ENCODE peak calls at places on chromosomes 1 and 21, in nine cellular contexts. Q is fibroblast of the aortic adventitia; P is CD8-positive, alpha-beta T cell; J is prostate gland; Z is A673; O is fibroblast of mammary gland; S is fibroblast of lung; C is heart left ventricle; Y is IMR-90. R is an unnamed sample.

GRCh38 chr1:43936470-43937151 is 3.0 kb downstream of the ARTN start:
- DNase-seq in Q (peak; percentile 9), P (no peak), J (no peak), Z (no peak), O (no peak), S (peak; percentile 45), C (no peak), Y (peak; percentile 16), R (no peak)

GRCh38 chr1:53291574-53291973 is 36.3 kb downstream of the LRP8 start:
- DNase-seq in Q (no peak), P (no peak), J (no peak), Z (peak; percentile 28), O (no peak), S (no peak), C (no peak), Y (no peak), R (no peak)

GRCh38 chr1:57082711-57083439 is 117.1 kb upstream of the C8B start:
- DNase-seq in Q (no peak), P (no peak), J (no peak), Z (no peak), O (no peak), S (no peak), C (no peak), Y (no peak), R (no peak)

GRCh38 chr1:111164151-111164550 is 24.1 kb downstream of the CEPT1 start:
- DNase-seq in Q (no peak), P (no peak), J (no peak), Z (no peak), O (no peak), S (no peak), C (no peak), Y (no peak), R (no peak)

GRCh38 chr1:41097105-41097504 is 75.6 kb upstream of the SLFNL1 start:
- DNase-seq in Q (peak; percentile 44), P (no peak), J (no peak), Z (no peak), O (no peak), S (peak; percentile 54), C (no peak), Y (peak; percentile 73), R (peak; percentile 22)

GRCh38 chr1:32784817-32785216 is 32.3 kb downstream of the YARS1 start:
- DNase-seq in Q (no peak), P (no peak), J (no peak), Z (no peak), O (no peak), S (no peak), C (no peak), Y (no peak), R (no peak)

GRCh38 chr1:31502926-31503511 is 73.3 kb upstream of the TINAGL1 start:
- DNase-seq in Q (no peak), P (no peak), J (no peak), Z (no peak), O (no peak), S (no peak), C (no peak), Y (no peak), R (no peak)

GRCh38 chr1:209873067-209873810 is 45.5 kb downstream of the UTP25 start:
- DNase-seq in Q (no peak), P (no peak), J (no peak), Z (no peak), O (peak; percentile 85), S (peak; percentile 76), C (no peak), Y (peak; percentile 27), R (peak; percentile 81)

GRCh38 chr1:196933531-196934189 is 9.9 kb upstream of the CFHR2 start:
- DNase-seq in Q (no peak), P (no peak), J (no peak), Z (no peak), O (no peak), S (no peak), C (peak; percentile 48), Y (no peak), R (no peak)

GRCh38 chr1:55362558-55362957 is 147.4 kb upstream of the USP24 start:
- DNase-seq in Q (peak; percentile 72), P (no peak), J (no peak), Z (no peak), O (peak; percentile 87), S (peak; percentile 85), C (no peak), Y (peak; percentile 85), R (peak; percentile 73)

GRCh38 chr1:16170283-16170673 is 14.4 kb upstream of the EPHA2 start:
- DNase-seq in Q (no peak), P (no peak), J (no peak), Z (no peak), O (no peak), S (no peak), C (no peak), Y (no peak), R (no peak)

GRCh38 chr1:160780398-160780755 is 15.6 kb upstream of the LY9 start:
- DNase-seq in Q (no peak), P (no peak), J (no peak), Z (no peak), O (no peak), S (no peak), C (no peak), Y (no peak), R (no peak)

GRCh38 chr1:20383631-20384030 is 93.0 kb downstream of the VWA5B1 start:
- DNase-seq in Q (no peak), P (no peak), J (no peak), Z (no peak), O (no peak), S (no peak), C (no peak), Y (no peak), R (no peak)

GRCh38 chr1:82790556-82790955 is 989.8 kb downstream of the ADGRL2 start:
- DNase-seq in Q (no peak), P (no peak), J (no peak), Z (no peak), O (no peak), S (no peak), C (no peak), Y (no peak), R (no peak)

GRCh38 chr1:58839871-58840835 is 56.3 kb upstream of the JUN start:
- DNase-seq in Q (peak; percentile 63), P (no peak), J (no peak), Z (no peak), O (peak; percentile 57), S (peak; percentile 46), C (no peak), Y (peak; percentile 56), R (no peak)

GRCh38 chr1:3188150-3188971 is 119.4 kb downstream of the PRDM16 start:
- DNase-seq in Q (no peak), P (no peak), J (peak; percentile 50), Z (no peak), O (no peak), S (no peak), C (no peak), Y (no peak), R (no peak)

GRCh38 chr1:3192825-3193224 is 123.8 kb downstream of the PRDM16 start:
- DNase-seq in Q (no peak), P (no peak), J (no peak), Z (no peak), O (no peak), S (peak; percentile 82), C (no peak), Y (no peak), R (peak; percentile 40)

GRCh38 chr1:3192359-3192758 is 123.4 kb downstream of the PRDM16 start:
- DNase-seq in Q (no peak), P (no peak), J (no peak), Z (no peak), O (no peak), S (no peak), C (no peak), Y (no peak), R (no peak)

GRCh38 chr1:3187415-3188149 is 118.6 kb downstream of the PRDM16 start:
- DNase-seq in Q (no peak), P (no peak), J (no peak), Z (no peak), O (no peak), S (no peak), C (no peak), Y (no peak), R (no peak)

DNA sequence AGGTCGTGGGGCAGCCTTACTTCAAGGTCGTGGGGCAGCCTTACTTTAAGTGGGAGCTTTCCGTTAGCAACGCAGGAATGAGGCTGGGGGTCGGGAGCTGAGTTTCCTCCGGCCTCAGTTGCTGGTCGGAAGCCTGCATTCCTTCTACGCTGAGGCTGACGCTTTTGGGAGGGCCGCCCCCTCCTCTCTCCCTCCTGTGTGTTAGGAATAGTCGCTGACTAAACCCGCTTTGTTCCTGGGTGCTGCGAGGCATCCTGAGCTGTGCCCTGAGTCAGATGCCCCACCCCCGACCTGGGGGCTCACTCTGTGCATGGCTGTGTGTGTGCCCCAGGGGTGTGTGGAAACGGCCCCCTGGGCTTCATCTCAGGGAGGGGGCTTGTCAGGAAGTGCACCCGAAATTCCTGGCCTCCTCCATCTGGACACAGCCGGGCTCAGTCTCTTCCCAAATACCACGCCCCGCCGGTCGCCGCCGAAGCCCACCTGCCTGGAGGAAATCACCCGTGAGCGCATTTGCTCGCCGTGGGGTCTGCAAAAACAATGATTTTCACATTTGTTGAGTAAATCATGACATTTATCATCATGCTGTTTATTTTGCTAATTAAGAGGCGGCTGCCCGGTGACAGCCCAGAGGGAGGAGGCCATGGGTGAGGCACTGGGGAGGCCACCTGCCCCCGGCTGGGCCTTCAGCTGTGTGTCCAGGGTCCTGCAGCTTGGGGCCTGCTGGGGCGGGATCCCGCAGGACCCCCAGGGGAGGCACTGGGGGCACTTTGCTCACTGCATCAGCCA is 121.4 kb downstream of the PRDM16 start:
- DNase-seq in Q (no peak), P (no peak), J (no peak), Z (no peak), O (no peak), S (peak; percentile 70), C (no peak), Y (no peak), R (no peak)
- H3K4me3 ChIP-seq in Q (no peak overlapping the region), P (no peak overlapping the region), J (no peak overlapping the region), Z (no peak overlapping the region), O (no peak overlapping the region), S (no peak overlapping the region), C (no peak overlapping the region), Y (no peak overlapping the region), R (no peak overlapping the region)

GRCh38 chr1:37473431-37474050 is 839 bp upstream of the ZC3H12A start:
- DNase-seq in Q (peak; percentile 45), P (no peak), J (no peak), Z (peak; percentile 29), O (no peak), S (peak; percentile 37), C (no peak), Y (no peak), R (peak; percentile 39)
- TF ChIP-seq CTCF in Q (peak; percentile 5), P (no peak), J (no peak), Z (no peak), O (no peak), S (no peak), C (no peak), Y (no peak), R (no peak)

DNA sequence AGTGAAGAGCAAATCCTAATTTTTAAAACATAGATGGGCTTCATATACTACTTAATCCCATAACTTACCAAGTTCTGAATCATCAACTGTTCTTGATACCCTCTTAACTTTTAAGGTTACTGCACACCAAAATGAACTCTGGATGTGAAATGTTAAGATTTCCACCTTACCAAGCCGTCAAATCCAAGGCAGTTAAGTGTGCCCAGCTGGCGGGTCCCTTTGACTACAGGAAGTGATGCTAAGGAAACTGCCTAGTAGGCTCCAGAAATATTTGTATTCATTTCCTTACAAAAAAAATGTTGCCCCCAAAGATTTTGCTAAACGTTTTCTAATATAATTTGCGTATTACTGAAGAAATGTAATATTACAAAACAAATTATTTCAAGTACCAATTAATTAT is 10.7 kb downstream of the NRIP1 start:
- DNase-seq in Q (no peak), P (no peak), J (no peak), Z (peak; percentile 71), O (no peak), S (no peak), C (no peak), Y (no peak), R (no peak)
- H3K4me3 ChIP-seq in Q (no peak overlapping the region), P (no peak overlapping the region), J (no peak overlapping the region), Z (peak overlapping the region; percentile 13), O (no peak overlapping the region), S (no peak overlapping the region), C (no peak overlapping the region), Y (no peak overlapping the region), R (no peak overlapping the region)

GRCh38 chr1:244118087-244118761 is 67.1 kb downstream of the ZBTB18 start:
- DNase-seq in Q (no peak), P (no peak), J (no peak), Z (no peak), O (no peak), S (no peak), C (no peak), Y (no peak), R (no peak)
- TF ChIP-seq CTCF in Q (no peak), P (no peak), J (no peak), Z (no peak), O (no peak), S (no peak), C (no peak), Y (no peak), R (no peak)